ENCODE peak calls at places on chromosomes 7 and 10, in six cellular contexts. One of them, this sample, is unnamed.

GRCh38 chr7:8511810-8512209 is 78.4 kb downstream of the NXPH1 start:
- DNase-seq in nephron progenitor cell: no peak
- DNase-seq in IMR-90: no peak
- DNase-seq in NCI-H774: no peak
- DNase-seq in NCI-H2081: no peak
- DNase-seq in ELR: no peak
- DNase-seq in this sample: no peak

GRCh38 chr7:94250124-94250523 is 144.6 kb upstream of the COL1A2 start:
- DNase-seq in nephron progenitor cell: no peak
- DNase-seq in IMR-90: no peak
- DNase-seq in NCI-H774: peak
- DNase-seq in NCI-H2081: no peak
- DNase-seq in ELR: no peak
- DNase-seq in this sample: peak

GRCh38 chr10:682931-683447 is 6.5 kb downstream of the DIP2C start:
- DNase-seq in nephron progenitor cell: no peak
- DNase-seq in IMR-90: no peak
- DNase-seq in NCI-H774: no peak
- DNase-seq in NCI-H2081: no peak
- DNase-seq in ELR: no peak
- DNase-seq in this sample: no peak

GRCh38 chr7:29723599-29723998 is 82.7 kb upstream of the WIPF3 start:
- DNase-seq in nephron progenitor cell: no peak
- DNase-seq in IMR-90: peak
- DNase-seq in NCI-H774: no peak
- DNase-seq in NCI-H2081: no peak
- DNase-seq in ELR: peak
- DNase-seq in this sample: peak

GRCh38 chr7:29612596-29612995 is 49.0 kb downstream of the PRR15 start:
- DNase-seq in nephron progenitor cell: no peak
- DNase-seq in IMR-90: no peak
- DNase-seq in NCI-H774: no peak
- DNase-seq in NCI-H2081: no peak
- DNase-seq in ELR: no peak
- DNase-seq in this sample: no peak

GRCh38 chr10:109889867-109890266 is 33.4 kb downstream of the XPNPEP1 start:
- DNase-seq in nephron progenitor cell: no peak
- DNase-seq in IMR-90: peak
- DNase-seq in NCI-H774: no peak
- DNase-seq in NCI-H2081: no peak
- DNase-seq in ELR: peak
- DNase-seq in this sample: no peak

GRCh38 chr7:109901916-109902315 is 1189.0 kb upstream of the LRRN3 start:
- DNase-seq in nephron progenitor cell: no peak
- DNase-seq in IMR-90: peak
- DNase-seq in NCI-H774: no peak
- DNase-seq in NCI-H2081: no peak
- DNase-seq in ELR: peak
- DNase-seq in this sample: peak

GRCh38 chr7:101728128-101728527 is 89.3 kb upstream of the CUX1 start:
- DNase-seq in nephron progenitor cell: no peak
- DNase-seq in IMR-90: no peak
- DNase-seq in NCI-H774: no peak
- DNase-seq in NCI-H2081: peak
- DNase-seq in ELR: no peak
- DNase-seq in this sample: no peak

GRCh38 chr7:5689118-5689517 is 92.3 kb downstream of the RNF216 start:
- DNase-seq in nephron progenitor cell: no peak
- DNase-seq in IMR-90: peak
- DNase-seq in NCI-H774: no peak
- DNase-seq in NCI-H2081: no peak
- DNase-seq in ELR: peak
- DNase-seq in this sample: no peak

GRCh38 chr10:94357193-94357592 is 5.5 kb downstream of the NOC3L start:
- DNase-seq in nephron progenitor cell: no peak
- DNase-seq in IMR-90: no peak
- DNase-seq in NCI-H774: no peak
- DNase-seq in NCI-H2081: no peak
- DNase-seq in ELR: no peak
- DNase-seq in this sample: no peak

GRCh38 chr10:75230600-75231038 is 5.1 kb downstream of the COMTD1 start:
- DNase-seq in nephron progenitor cell: peak
- DNase-seq in IMR-90: peak
- DNase-seq in NCI-H774: peak
- DNase-seq in NCI-H2081: peak
- DNase-seq in ELR: peak
- DNase-seq in this sample: no peak

GRCh38 chr7:110894111-110894510 is 196.8 kb upstream of the LRRN3 start:
- DNase-seq in nephron progenitor cell: no peak
- DNase-seq in IMR-90: no peak
- DNase-seq in NCI-H774: no peak
- DNase-seq in NCI-H2081: no peak
- DNase-seq in ELR: no peak
- DNase-seq in this sample: no peak